ENCODE peak calls at places on chromosomes 1 and 21, in nine cellular contexts. X is tibial nerve, M is uterus, N is thyroid gland, F is IMR-90, D is adrenal gland, K is A549, U is ovary, J is testis. G is an unnamed sample. For H3K4me1, the result is how much of the 10 kb centered on the place peaks cover.

GRCh38 chr1:108747898-108748297 is 1.4 kb downstream of the STXBP3 start:
- DNase-seq in X (no peak), M (no peak), N (no peak), F (no peak), D (no peak), K (no peak), U (no peak), J (no peak), G (no peak)

GRCh38 chr1:84246228-84246627 is 55.3 kb upstream of the SAMD13 start:
- DNase-seq in X (no peak), M (no peak), N (no peak), F (no peak), D (no peak), K (no peak), U (no peak), J (no peak), G (no peak)

GRCh38 chr1:208654241-208654640 is 410.1 kb upstream of the PLXNA2 start:
- DNase-seq in X (no peak), M (no peak), N (no peak), F (no peak), D (no peak), K (peak), U (no peak), J (no peak), G (no peak)

GRCh38 chr21:30097791-30098190 is 68.8 kb downstream of the CLDN17 start:
- DNase-seq in X (no peak), M (no peak), N (no peak), F (no peak), D (no peak), K (no peak), U (no peak), J (no peak), G (no peak)

GRCh38 chr1:170377011-170377410 is 155.0 kb upstream of the GORAB start:
- DNase-seq in X (no peak), M (no peak), N (no peak), F (peak), D (no peak), K (no peak), U (no peak), J (no peak), G (no peak)

GRCh38 chr1:191757003-191757402 is 401.3 kb upstream of the RGS18 start:
- DNase-seq in X (no peak), M (no peak), N (no peak), F (peak), D (peak), K (no peak), U (no peak), J (no peak), G (no peak)

GRCh38 chr1:19079541-19079940 is 123.1 kb upstream of the IFFO2 start:
- DNase-seq in X (no peak), M (no peak), N (no peak), F (no peak), D (no peak), K (no peak), U (no peak), J (no peak), G (no peak)

GRCh38 chr1:203527013-203527412 is 33.1 kb downstream of the OPTC start:
- DNase-seq in X (no peak), M (no peak), N (no peak), F (no peak), D (no peak), K (no peak), U (no peak), J (no peak), G (no peak)

GRCh38 chr21:36830041-36830440 is 131.1 kb downstream of the SIM2 start:
- DNase-seq in X (no peak), M (no peak), N (no peak), F (no peak), D (no peak), K (no peak), U (no peak), J (no peak), G (no peak)

GRCh38 chr1:204583909-204584632 is 67.9 kb downstream of the MDM4 start:
- DNase-seq in X (no peak), M (no peak), N (peak), F (no peak), D (no peak), K (no peak), U (no peak), J (peak), G (peak)

GRCh38 chr1:211874521-211875347 is 44.2 kb upstream of the LPGAT1 start:
- DNase-seq in X (no peak), M (no peak), N (peak), F (no peak), D (no peak), K (no peak), U (no peak), J (no peak), G (no peak)

GRCh38 chr1:19743180-19743579 is 56.5 kb downstream of the TMCO4 start:
- DNase-seq in X (no peak), M (no peak), N (no peak), F (no peak), D (no peak), K (no peak), U (no peak), J (no peak), G (no peak)

GRCh38 chr1:33818071-33818470 is 45.8 kb upstream of the HMGB4 start:
- DNase-seq in X (no peak), M (no peak), N (no peak), F (no peak), D (no peak), K (no peak), U (no peak), J (no peak), G (no peak)

GRCh38 chr1:167514278-167514677 is 4.1 kb downstream of the CD247 start:
- DNase-seq in X (no peak), M (no peak), N (no peak), F (no peak), D (no peak), K (no peak), U (no peak), J (no peak), G (no peak)

DNA sequence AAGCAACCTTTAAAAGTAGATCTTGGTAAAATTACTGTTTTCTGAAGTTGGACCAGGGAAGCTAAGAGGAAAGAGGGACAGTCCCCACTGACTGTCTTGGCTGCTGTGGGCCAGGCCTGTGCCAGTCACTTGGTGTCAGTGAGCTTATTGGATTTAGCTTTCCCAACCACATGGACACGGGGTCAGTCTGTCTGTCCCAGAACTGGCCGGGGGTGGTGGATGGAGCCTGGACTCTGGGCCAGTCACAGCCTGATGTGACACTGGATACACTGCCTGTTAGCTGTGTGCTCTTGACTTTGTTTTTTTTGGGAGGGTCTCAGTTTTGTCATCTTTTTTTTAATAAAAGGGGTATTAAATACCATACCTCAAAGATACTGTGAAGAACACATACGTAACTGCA is 96.7 kb downstream of the GALNT2 start:
- DNase-seq in X (no peak), M (no peak), N (no peak), F (no peak), D (peak), K (no peak), U (no peak), J (peak), G (no peak)
- H3K4me1 ChIP-seq in X (under half), M (under half), N (under half), F (under half), D (under half), K (under half), U (under half), J (under half), G (under half)

GRCh38 chr1:117794073-117794472 is 135.3 kb downstream of the GDAP2 start:
- DNase-seq in X (no peak), M (no peak), N (no peak), F (peak), D (no peak), K (no peak), U (no peak), J (no peak), G (no peak)
- H3K27ac ChIP-seq in X (no peak), M (peak), N (no peak), F (no peak), D (no peak), K (no peak), U (no peak), J (no peak), G (no peak)

GRCh38 chr1:112614460-112615065 is 4.4 kb downstream of the ST7L start:
- DNase-seq in X (no peak), M (no peak), N (no peak), F (peak), D (peak), K (no peak), U (no peak), J (no peak), G (no peak)
- TF ChIP-seq POLR2A in X (no peak), M (no peak), N (no peak), F (peak), D (no peak), K (no peak), U (no peak), J (no peak), G (no peak)

DNA sequence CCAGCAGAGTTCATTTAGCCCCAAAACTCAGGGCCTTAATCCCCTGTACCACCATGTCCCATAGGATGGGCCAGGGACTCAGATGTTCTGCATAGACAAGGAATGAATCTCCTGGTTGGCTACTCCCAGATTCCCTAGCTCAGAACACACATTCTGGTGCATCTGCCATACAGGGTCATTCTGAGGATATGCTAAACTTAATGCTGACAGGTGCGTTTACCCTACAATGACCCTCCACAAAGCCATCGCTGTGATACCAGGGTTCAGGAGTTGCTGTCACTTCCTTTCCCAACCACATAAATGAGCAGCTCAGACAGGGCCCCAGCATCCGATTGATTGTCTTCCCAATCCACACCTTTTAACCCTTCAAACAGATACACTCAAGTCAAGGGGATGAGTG is 32.0 kb upstream of the HHAT start:
- DNase-seq in X (no peak), M (no peak), N (no peak), F (no peak), D (no peak), K (no peak), U (no peak), J (no peak), G (no peak)
- H3K4me1 ChIP-seq in X (under half), M (under half), N (under half), F (under half), D (under half), K (under half), U (under half), J (under half), G (under half)

GRCh38 chr1:94746635-94747525 is 73.3 kb upstream of the SLC44A3 start:
- DNase-seq in X (peak), M (no peak), N (peak), F (no peak), D (no peak), K (no peak), U (no peak), J (peak), G (no peak)
- H3K27ac ChIP-seq in X (peak), M (no peak), N (peak), F (no peak), D (no peak), K (no peak), U (no peak), J (peak), G (peak)

GRCh38 chr1:151047925-151048644 is 534 bp downstream of the C1orf56 start:
- DNase-seq in X (peak), M (peak), N (peak), F (peak), D (peak), K (peak), U (peak), J (peak), G (peak)
- TF ChIP-seq POLR2A in X (no peak), M (no peak), N (no peak), F (peak), D (no peak), K (peak), U (no peak), J (no peak), G (no peak)

GRCh38 chr1:224183591-224184312 is 712 bp downstream of the DEGS1 start:
- DNase-seq in X (no peak), M (peak), N (peak), F (peak), D (peak), K (peak), U (peak), J (peak), G (peak)
- H3K4me1 ChIP-seq in X (under half), M (under half), N (under half), F (under half), D (under half), K (under half), U (under half), J (under half), G (under half)

GRCh38 chr1:24193046-24193445 is 6.0 kb upstream of the IFNLR1 start:
- DNase-seq in X (no peak), M (no peak), N (no peak), F (peak), D (peak), K (no peak), U (no peak), J (peak), G (no peak)
- H3K27ac ChIP-seq in X (no peak), M (no peak), N (no peak), F (no peak), D (no peak), K (peak), U (no peak), J (no peak), G (no peak)

DNA sequence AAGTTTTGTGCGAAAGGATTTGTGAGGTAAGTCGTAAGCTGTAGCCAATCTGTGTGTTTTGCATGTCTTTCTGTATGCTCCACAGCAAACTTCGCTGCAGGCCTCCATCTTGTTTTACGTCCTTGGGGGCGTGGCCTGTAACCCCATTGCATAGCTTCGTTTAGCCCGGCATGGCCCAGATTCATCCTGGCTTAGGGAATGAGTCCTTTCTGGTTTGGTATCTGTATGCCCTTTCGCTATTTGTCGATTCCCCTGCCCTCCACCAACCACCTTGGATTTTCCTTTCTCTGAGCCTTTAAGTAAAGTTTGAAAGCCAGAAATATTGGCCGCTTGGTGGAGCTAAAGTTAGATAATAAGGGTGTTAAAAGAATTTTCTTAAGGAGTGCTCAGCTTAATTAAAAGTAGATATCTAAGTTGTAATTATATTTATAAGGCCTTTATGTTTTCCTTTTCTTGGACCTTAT is 1.1 kb downstream of the THEM4 start:
- DNase-seq in X (no peak), M (no peak), N (no peak), F (peak), D (peak), K (no peak), U (no peak), J (peak), G (no peak)
- TF ChIP-seq POLR2A in X (no peak), M (no peak), N (no peak), F (no peak), D (no peak), K (no peak), U (no peak), J (no peak), G (no peak)

G was measured in breast epithelium.